ENCODE peak calls at places on chromosomes 11 and 22, in eight cellular contexts. E is HuH-7.5; Q is stimulated activated CD4-positive, alpha-beta T cell treated with anti-CD3 and anti-CD28 coated beads, Interleukin-15, amount 100 ng/mL, for 24 hours; B is ureter; L is cardiac fibroblast; Y is activated CD4-positive, alpha-beta T cell treated with anti-CD3 and anti-CD28 coated beads for 24 hours; D is epithelial cell of esophagus; G is AG10803. K is an unnamed sample.

GRCh38 chr22:42288791-42289190 is 18.3 kb upstream of the TCF20 start:
- DNase-seq in E (no peak), Q (no peak), B (no peak), L (no peak), Y (no peak), D (peak), G (no peak), K (no peak)

GRCh38 chr11:11422291-11423128 is 69.5 kb upstream of the CSNK2A3 start:
- DNase-seq in E (no peak), Q (no peak), B (no peak), L (no peak), Y (no peak), D (peak), G (no peak), K (no peak)

GRCh38 chr11:123428221-123428631 is 1.8 kb upstream of the GRAMD1B start:
- DNase-seq in E (no peak), Q (no peak), B (no peak), L (peak), Y (no peak), D (no peak), G (peak), K (no peak)

GRCh38 chr11:119584193-119585037 is 144.6 kb downstream of the NECTIN1 start:
- DNase-seq in E (no peak), Q (peak), B (peak), L (peak), Y (no peak), D (peak), G (peak), K (peak)

GRCh38 chr22:19576460-19577421 is 52.5 kb upstream of the CLDN5 start:
- DNase-seq in E (no peak), Q (peak), B (no peak), L (peak), Y (peak), D (peak), G (peak), K (no peak)

GRCh38 chr22:21025266-21025665 is 7.1 kb downstream of the SLC7A4 start:
- DNase-seq in E (no peak), Q (no peak), B (peak), L (no peak), Y (no peak), D (peak), G (no peak), K (no peak)

GRCh38 chr22:50604256-50604580 is 3.6 kb downstream of the MAPK8IP2 start:
- DNase-seq in E (no peak), Q (no peak), B (no peak), L (no peak), Y (no peak), D (no peak), G (no peak), K (no peak)

GRCh38 chr22:42881982-42882656 is 25.0 kb upstream of the ARFGAP3 start:
- DNase-seq in E (no peak), Q (no peak), B (no peak), L (no peak), Y (no peak), D (no peak), G (no peak), K (no peak)

GRCh38 chr11:65891180-65892136 is 985 bp downstream of the CCDC85B start:
- DNase-seq in E (no peak), Q (peak), B (no peak), L (peak), Y (no peak), D (no peak), G (no peak), K (no peak)

GRCh38 chr11:97943493-97943892 is 1077.3 kb upstream of the CNTN5 start:
- DNase-seq in E (no peak), Q (no peak), B (no peak), L (no peak), Y (no peak), D (no peak), G (no peak), K (no peak)

GRCh38 chr11:134045799-134046635 is 22.9 kb upstream of the JAM3 start:
- DNase-seq in E (no peak), Q (no peak), B (no peak), L (peak), Y (no peak), D (peak), G (no peak), K (no peak)

GRCh38 chr22:48576333-48577013 is 1251.2 kb downstream of the BRD1 start:
- DNase-seq in E (no peak), Q (peak), B (no peak), L (no peak), Y (no peak), D (no peak), G (peak), K (no peak)

GRCh38 chr22:33864723-33865130 is 55.5 kb downstream of the LARGE1 start:
- DNase-seq in E (peak), Q (no peak), B (no peak), L (peak), Y (no peak), D (no peak), G (no peak), K (no peak)

GRCh38 chr22:49850959-49851815 is 2.5 kb upstream of the ZBED4 start:
- DNase-seq in E (no peak), Q (no peak), B (no peak), L (no peak), Y (no peak), D (no peak), G (no peak), K (no peak)